ENCODE peak calls at places on chromosomes 2 and 18, in eight cellular contexts. Q, W, A, J, L, I, N and D are unnamed samples.

GRCh38 chr2:27408601-27409320 is 630 bp downstream of the PPM1G start:
- DNase-seq in Q (peak; percentile 29), W (peak; percentile 22), A (no peak), J (no peak), L (no peak), I (no peak), N (no peak), D (no peak)

GRCh38 chr18:51588616-51589015 is 391.1 kb upstream of the MEX3C start:
- DNase-seq in Q (no peak), W (no peak), A (no peak), J (no peak), L (no peak), I (no peak), N (no peak), D (no peak)

GRCh38 chr2:28716265-28716865 is 35.3 kb upstream of the PPP1CB start:
- DNase-seq in Q (peak; percentile 88), W (no peak), A (peak; percentile 98), J (peak; percentile 95), L (peak; percentile 98), I (peak; percentile 79), N (peak; percentile 87), D (peak; percentile 63)

GRCh38 chr2:158518083-158518482 is 61.3 kb downstream of the PKP4 start:
- DNase-seq in Q (peak; percentile 62), W (no peak), A (no peak), J (peak; percentile 84), L (peak; percentile 74), I (no peak), N (peak; percentile 61), D (no peak)

GRCh38 chr2:61770746-61771145 is 83.1 kb downstream of the FAM161A start:
- DNase-seq in Q (no peak), W (no peak), A (no peak), J (peak; percentile 23), L (peak; percentile 49), I (no peak), N (no peak), D (no peak)

GRCh38 chr2:47272031-47272864 is 117.1 kb upstream of the STPG4 start:
- DNase-seq in Q (peak; percentile 55), W (peak; percentile 71), A (no peak), J (peak; percentile 72), L (peak; percentile 45), I (peak; percentile 59), N (peak; percentile 77), D (no peak)

GRCh38 chr2:11177871-11178598 is 22.8 kb downstream of the SLC66A3 start:
- DNase-seq in Q (no peak), W (no peak), A (no peak), J (peak; percentile 25), L (peak; percentile 34), I (no peak), N (no peak), D (no peak)

GRCh38 chr18:23355206-23355605 is 97.9 kb upstream of the RIOK3 start:
- DNase-seq in Q (no peak), W (no peak), A (no peak), J (no peak), L (no peak), I (no peak), N (no peak), D (no peak)

GRCh38 chr2:136527560-136527959 is 237.8 kb upstream of the THSD7B start:
- DNase-seq in Q (peak; percentile 48), W (no peak), A (peak; percentile 7), J (peak; percentile 1), L (peak; percentile 10), I (peak; percentile 75), N (no peak), D (no peak)

GRCh38 chr2:70514612-70515055 is 39.0 kb downstream of the TGFA start:
- DNase-seq in Q (no peak), W (peak; percentile 23), A (no peak), J (no peak), L (no peak), I (peak; percentile 79), N (no peak), D (no peak)

GRCh38 chr2:39107156-39107555 is 13.7 kb downstream of the SOS1 start:
- DNase-seq in Q (peak; percentile 82), W (no peak), A (no peak), J (no peak), L (peak; percentile 39), I (peak; percentile 11), N (no peak), D (no peak)

GRCh38 chr18:58231930-58232329 is 187.9 kb downstream of the NEDD4L start:
- DNase-seq in Q (no peak), W (no peak), A (no peak), J (peak; percentile 39), L (peak; percentile 29), I (peak; percentile 64), N (no peak), D (no peak)

GRCh38 chr2:242015366-242016065 is 146.0 kb downstream of the RTP5 start:
- DNase-seq in Q (no peak), W (no peak), A (no peak), J (no peak), L (no peak), I (no peak), N (peak; percentile 36), D (no peak)

GRCh38 chr18:35334183-35334582 is 10.0 kb downstream of the ZNF24 start:
- DNase-seq in Q (no peak), W (no peak), A (no peak), J (no peak), L (no peak), I (no peak), N (no peak), D (no peak)

GRCh38 chr2:77487074-77487803 is 34.9 kb downstream of the LRRTM4 start:
- DNase-seq in Q (no peak), W (no peak), A (no peak), J (no peak), L (no peak), I (no peak), N (no peak), D (no peak)

GRCh38 chr2:150526827-150527226 is 39.4 kb upstream of the RND3 start:
- DNase-seq in Q (peak; percentile 22), W (no peak), A (peak; percentile 99), J (peak; percentile 85), L (peak; percentile 92), I (peak; percentile 82), N (no peak), D (peak; percentile 89)

GRCh38 chr2:101027852-101028251 is 25.8 kb downstream of the RPL31 start:
- DNase-seq in Q (no peak), W (no peak), A (no peak), J (no peak), L (no peak), I (no peak), N (no peak), D (no peak)

GRCh38 chr2:71150082-71150816 is 19.8 kb downstream of the MPHOSPH10 start:
- DNase-seq in Q (no peak), W (no peak), A (no peak), J (no peak), L (no peak), I (no peak), N (no peak), D (no peak)

GRCh38 chr2:58734365-58734764 is 493.2 kb upstream of the FANCL start:
- DNase-seq in Q (no peak), W (no peak), A (peak; percentile 42), J (peak; percentile 18), L (peak; percentile 5), I (peak; percentile 28), N (no peak), D (no peak)

GRCh38 chr2:182173944-182174622 is 188.4 kb downstream of the PPP1R1C start:
- DNase-seq in Q (no peak), W (no peak), A (no peak), J (no peak), L (no peak), I (no peak), N (no peak), D (no peak)

GRCh38 chr2:74979844-74980243 is 21.4 kb downstream of the POLE4 start:
- DNase-seq in Q (no peak), W (no peak), A (no peak), J (no peak), L (no peak), I (no peak), N (no peak), D (no peak)

GRCh38 chr2:232351686-232352510 is 26.7 kb upstream of the ALPP start:
- DNase-seq in Q (no peak), W (no peak), A (no peak), J (no peak), L (no peak), I (no peak), N (peak; percentile 50), D (no peak)
- H3K4me3 ChIP-seq in Q (no peak overlapping the region), W (peak overlapping the region; percentile 17), A (no peak overlapping the region), J (no peak overlapping the region), L (no peak overlapping the region), I (no peak overlapping the region), N (no peak overlapping the region), D (no peak overlapping the region)

GRCh38 chr2:197848602-197849001 is 44.2 kb downstream of the PLCL1 start:
- DNase-seq in Q (no peak), W (no peak), A (no peak), J (no peak), L (no peak), I (no peak), N (no peak), D (no peak)

GRCh38 chr2:197852127-197852526 is 47.7 kb downstream of the PLCL1 start:
- DNase-seq in Q (no peak), W (no peak), A (no peak), J (no peak), L (no peak), I (no peak), N (no peak), D (no peak)

GRCh38 chr2:197853549-197853948 is 49.2 kb downstream of the PLCL1 start:
- DNase-seq in Q (no peak), W (no peak), A (no peak), J (no peak), L (no peak), I (no peak), N (no peak), D (no peak)

GRCh38 chr2:197850882-197851281 is 46.5 kb downstream of the PLCL1 start:
- DNase-seq in Q (no peak), W (no peak), A (no peak), J (peak; percentile 27), L (no peak), I (peak; percentile 13), N (no peak), D (no peak)

GRCh38 chr2:197851451-197851850 is 47.1 kb downstream of the PLCL1 start:
- DNase-seq in Q (no peak), W (no peak), A (no peak), J (no peak), L (peak; percentile 25), I (no peak), N (no peak), D (no peak)
- TF ChIP-seq CTCF in Q (peak; percentile 17), W (no peak), A (no peak), J (no peak), L (peak; percentile 49), I (peak; percentile 9), N (no peak), D (no peak)

DNA sequence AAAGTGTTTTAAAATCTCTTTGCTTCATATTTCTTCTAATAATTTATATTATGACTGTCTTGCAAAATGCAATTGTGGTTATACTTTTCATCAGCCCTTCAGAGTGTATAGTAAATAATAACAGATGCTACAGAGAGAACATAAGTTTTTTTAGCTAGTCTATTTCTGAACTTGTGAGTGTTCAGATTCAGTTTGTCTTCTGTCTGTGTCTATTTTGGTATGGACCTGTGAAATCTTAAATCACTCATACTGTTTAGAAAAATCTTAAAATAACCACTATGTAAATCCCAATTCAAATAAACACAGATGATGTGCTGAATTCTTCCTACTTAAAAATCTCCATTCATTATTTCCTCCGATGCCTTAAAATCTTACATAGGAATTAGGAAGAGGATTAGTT is 2.1 kb downstream of the SCG2 start:
- DNase-seq in Q (no peak), W (no peak), A (no peak), J (peak; percentile 50), L (peak; percentile 22), I (no peak), N (no peak), D (no peak)
- H3K4me3 ChIP-seq in Q (no peak overlapping the region), W (no peak overlapping the region), A (no peak overlapping the region), J (no peak overlapping the region), L (no peak overlapping the region), I (no peak overlapping the region), N (no peak overlapping the region), D (no peak overlapping the region)

GRCh38 chr2:118738106-118738505 is 109.3 kb downstream of the EN1 start:
- DNase-seq in Q (no peak), W (no peak), A (no peak), J (no peak), L (no peak), I (no peak), N (no peak), D (no peak)
- TF ChIP-seq CTCF in Q (no peak), W (no peak), A (no peak), J (no peak), L (no peak), I (no peak), N (no peak), D (no peak)